ENCODE peak calls at places on chromosomes 11 and 22, in six cellular contexts. I is transverse colon, W is upper lobe of left lung, T is A549, O is ovary, P is sigmoid colon. B is an unnamed sample. For H3K4me1, the result is how much of the 10 kb centered on the place peaks cover.

GRCh38 chr11:126476256-126476970 is 120.9 kb downstream of the ST3GAL4 start:
- DNase-seq in I (no peak), W (no peak), T (no peak), O (no peak), P (no peak), B (no peak)

GRCh38 chr11:6681949-6682348 is 1.2 kb downstream of the MRPL17 start:
- DNase-seq in I (no peak), W (no peak), T (no peak), O (no peak), P (no peak), B (no peak)

GRCh38 chr11:41534861-41535260 is 75.4 kb upstream of the LRRC4C start:
- DNase-seq in I (no peak), W (no peak), T (no peak), O (no peak), P (no peak), B (no peak)

GRCh38 chr11:67276821-67277230 is 10.6 kb downstream of the GRK2 start:
- DNase-seq in I (peak), W (peak), T (no peak), O (peak), P (peak), B (no peak)

GRCh38 chr22:39375646-39376045 is 23.9 kb upstream of the TAB1 start:
- DNase-seq in I (no peak), W (no peak), T (no peak), O (peak), P (no peak), B (no peak)

GRCh38 chr11:12995211-12995610 is 13.9 kb upstream of the RASSF10 start:
- DNase-seq in I (no peak), W (no peak), T (no peak), O (no peak), P (no peak), B (no peak)

GRCh38 chr11:112718483-112718882 is 242.7 kb upstream of the NCAM1 start:
- DNase-seq in I (no peak), W (no peak), T (no peak), O (no peak), P (no peak), B (no peak)

GRCh38 chr22:27633296-27633871 is 168.2 kb downstream of the MN1 start:
- DNase-seq in I (no peak), W (no peak), T (no peak), O (peak), P (no peak), B (no peak)

GRCh38 chr11:117610045-117610444 is 187.0 kb downstream of the DSCAML1 start:
- DNase-seq in I (no peak), W (no peak), T (peak), O (no peak), P (no peak), B (no peak)

GRCh38 chr22:42289671-42290269 is 19.3 kb upstream of the TCF20 start:
- DNase-seq in I (no peak), W (no peak), T (no peak), O (peak), P (no peak), B (no peak)

GRCh38 chr11:112776834-112777793 is 184.1 kb upstream of the NCAM1 start:
- DNase-seq in I (no peak), W (no peak), T (no peak), O (no peak), P (no peak), B (no peak)

GRCh38 chr11:108115495-108116140 is 5.7 kb upstream of the ACAT1 start:
- DNase-seq in I (peak), W (peak), T (peak), O (peak), P (peak), B (peak)

GRCh38 chr11:46127150-46127638 is 5.9 kb upstream of the PHF21A start:
- DNase-seq in I (peak), W (peak), T (peak), O (no peak), P (no peak), B (peak)

GRCh38 chr22:39242809-39243442 is 1.9 kb downstream of the PDGFB start:
- DNase-seq in I (no peak), W (no peak), T (no peak), O (no peak), P (no peak), B (no peak)

GRCh38 chr11:82191690-82192089 is 542.0 kb downstream of the FAM181B start:
- DNase-seq in I (no peak), W (no peak), T (no peak), O (no peak), P (no peak), B (no peak)

GRCh38 chr22:22817468-22818201 is 70.0 kb upstream of the IGLL5 start:
- DNase-seq in I (no peak), W (no peak), T (no peak), O (no peak), P (no peak), B (no peak)

GRCh38 chr11:45083544-45084087 is 62.8 kb upstream of the PRDM11 start:
- DNase-seq in I (no peak), W (no peak), T (peak), O (no peak), P (no peak), B (no peak)

GRCh38 chr11:27933992-27934829 is 173.7 kb downstream of the KIF18A start:
- DNase-seq in I (no peak), W (no peak), T (peak), O (no peak), P (no peak), B (no peak)

GRCh38 chr22:28710889-28711285 is 30.7 kb downstream of the CHEK2 start:
- DNase-seq in I (no peak), W (no peak), T (no peak), O (no peak), P (no peak), B (no peak)

GRCh38 chr11:78100276-78101040 is 20.8 kb upstream of the NDUFC2 start:
- DNase-seq in I (no peak), W (no peak), T (no peak), O (no peak), P (no peak), B (no peak)

GRCh38 chr22:20183823-20184222 is 33.0 kb upstream of the CCDC188 start:
- DNase-seq in I (no peak), W (no peak), T (no peak), O (no peak), P (no peak), B (no peak)

GRCh38 chr11:120400564-120401364 is 64.6 kb downstream of the ARHGEF12 start:
- DNase-seq in I (peak), W (peak), T (peak), O (no peak), P (no peak), B (no peak)

GRCh38 chr11:125552927-125553326 is 16.4 kb upstream of the EI24 start:
- DNase-seq in I (no peak), W (no peak), T (no peak), O (no peak), P (no peak), B (no peak)

GRCh38 chr22:27761652-27762051 is 39.9 kb downstream of the MN1 start:
- DNase-seq in I (no peak), W (no peak), T (no peak), O (no peak), P (no peak), B (no peak)

GRCh38 chr22:25729595-25729994 is 12.4 kb upstream of the MYO18B start:
- DNase-seq in I (no peak), W (no peak), T (no peak), O (no peak), P (no peak), B (no peak)

GRCh38 chr11:19976281-19976941 is 183.9 kb downstream of the DBX1 start:
- DNase-seq in I (no peak), W (no peak), T (no peak), O (no peak), P (peak), B (no peak)

GRCh38 chr22:27686534-27686933 is 115.0 kb downstream of the MN1 start:
- DNase-seq in I (peak), W (peak), T (peak), O (no peak), P (peak), B (no peak)

GRCh38 chr11:60951909-60952741 is at the start of gene SLC15A3:
- DNase-seq in I (peak), W (peak), T (no peak), O (peak), P (peak), B (peak)

GRCh38 chr11:75474240-75474639 is 41.2 kb upstream of the KLHL35 start:
- DNase-seq in I (no peak), W (no peak), T (no peak), O (no peak), P (no peak), B (no peak)

DNA sequence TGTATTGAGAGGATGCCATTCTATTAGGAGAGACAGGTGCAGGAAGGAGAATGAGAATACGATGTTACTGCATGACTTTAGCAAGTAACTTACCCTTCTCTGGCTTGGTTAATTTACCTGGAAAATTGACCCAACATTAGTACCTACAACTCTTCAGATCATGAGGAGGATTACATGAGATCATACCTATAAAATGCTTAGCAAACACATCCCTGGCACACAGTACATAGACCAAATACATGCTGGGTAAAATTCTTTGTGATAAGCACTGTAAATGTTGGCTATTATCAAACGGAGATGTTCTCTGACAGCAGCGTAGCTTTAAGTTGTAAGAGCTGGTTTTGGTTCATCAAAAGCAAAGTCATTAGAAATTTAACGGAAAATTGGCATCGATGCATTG is 28.8 kb downstream of the LARGE1 start:
- DNase-seq in I (no peak), W (no peak), T (no peak), O (no peak), P (no peak), B (no peak)
- TF ChIP-seq POLR2A in I (no peak), W (no peak), T (no peak), O (no peak), P (no peak), B (no peak)

GRCh38 chr11:118774032-118774431 is 16.9 kb downstream of the DDX6 start:
- DNase-seq in I (no peak), W (no peak), T (no peak), O (no peak), P (no peak), B (no peak)

GRCh38 chr11:118766035-118766434 is 24.9 kb downstream of the DDX6 start:
- DNase-seq in I (no peak), W (no peak), T (no peak), O (no peak), P (no peak), B (no peak)

GRCh38 chr11:118768715-118769114 is 22.2 kb downstream of the DDX6 start:
- DNase-seq in I (no peak), W (peak), T (no peak), O (no peak), P (no peak), B (no peak)

GRCh38 chr11:118771481-118772278 is 19.3 kb downstream of the DDX6 start:
- DNase-seq in I (no peak), W (no peak), T (no peak), O (no peak), P (no peak), B (no peak)
- H3K4me1 ChIP-seq in I (half or more), W (half or more), T (under half), O (under half), P (under half), B (under half)

GRCh38 chr11:100892886-100893285 is 205.8 kb downstream of the ARHGAP42 start:
- DNase-seq in I (no peak), W (no peak), T (no peak), O (no peak), P (no peak), B (no peak)
- TF ChIP-seq EP300 in I (no peak), W (no peak), T (no peak), O (no peak), P (no peak), B (no peak)

GRCh38 chr22:37237371-37238268 is 6.4 kb downstream of the RAC2 start:
- DNase-seq in I (peak), W (no peak), T (no peak), O (no peak), P (peak), B (no peak)

GRCh38 chr22:37240941-37241320 is 3.1 kb downstream of the RAC2 start:
- DNase-seq in I (no peak), W (no peak), T (no peak), O (no peak), P (no peak), B (no peak)

GRCh38 chr22:37241351-37242142 is 2.5 kb downstream of the RAC2 start:
- DNase-seq in I (peak), W (peak), T (no peak), O (no peak), P (no peak), B (no peak)

GRCh38 chr22:37240240-37240940 is 3.7 kb downstream of the RAC2 start:
- DNase-seq in I (peak), W (no peak), T (no peak), O (no peak), P (no peak), B (no peak)

DNA sequence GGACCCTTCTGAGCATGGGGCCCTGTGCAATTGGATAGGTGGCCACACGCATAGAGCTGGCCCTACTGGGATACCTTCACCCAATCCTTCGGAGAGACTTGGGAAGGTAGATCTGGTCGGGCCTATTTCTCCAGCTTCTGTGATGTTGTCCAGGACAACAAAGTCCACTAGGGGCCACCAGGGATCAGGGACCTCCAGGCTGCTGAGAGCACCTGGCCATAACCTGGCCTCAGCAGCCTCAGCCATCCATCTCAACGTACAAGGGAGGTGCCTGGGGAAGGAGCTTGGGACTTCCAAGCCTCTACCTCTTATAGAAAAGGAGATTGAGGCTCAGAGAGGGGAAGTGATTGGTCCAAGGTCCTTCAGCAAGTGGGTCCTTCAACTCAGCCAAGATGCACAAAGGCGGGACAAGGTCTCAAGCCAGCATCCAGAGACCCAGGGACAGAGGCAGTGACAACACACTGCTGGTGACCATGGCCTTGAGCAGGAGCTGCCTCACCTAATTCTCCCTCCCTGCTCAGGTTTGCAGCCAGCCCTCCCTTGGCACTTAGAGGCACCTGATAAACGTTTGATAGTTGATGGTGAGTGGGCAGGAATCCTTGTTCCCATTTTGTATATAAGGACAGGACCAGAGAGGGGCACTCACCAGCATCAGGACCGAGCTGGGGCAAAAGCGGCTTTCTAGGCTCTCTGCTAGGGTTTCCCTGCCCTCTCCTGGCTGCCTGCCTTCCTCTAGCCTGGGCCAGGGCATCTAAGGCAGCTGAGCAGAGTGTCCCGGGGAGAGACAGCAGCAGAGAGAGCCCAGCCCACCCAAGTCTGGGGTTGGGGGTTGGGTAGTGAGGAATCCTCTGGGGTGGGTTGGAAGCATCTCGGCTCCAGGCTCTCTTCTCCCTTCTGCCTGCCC is 4.5 kb downstream of the RAC2 start:
- DNase-seq in I (peak), W (no peak), T (no peak), O (no peak), P (peak), B (no peak)
- TF ChIP-seq POLR2A in I (no peak), W (no peak), T (no peak), O (no peak), P (no peak), B (no peak)